ENCODE peak calls at places on chromosomes 5 and 9, in six cellular contexts. One of them, this sample, is unnamed.

GRCh38 chr5:83364322-83365299 is 106.9 kb upstream of the VCAN start:
- DNase-seq in activated naive CD8-positive, alpha-beta T cell treated with anti-CD3 and anti-CD28 coated beads, Interleukin-2, amount 50 U/mL, for 24 hours: no peak
- DNase-seq in T follicular helper cell: no peak
- DNase-seq in prostate gland: no peak
- DNase-seq in GM12891: peak
- DNase-seq in A549: no peak
- DNase-seq in this sample: no peak

GRCh38 chr5:145925803-145926202 is 10.6 kb upstream of the SH3RF2 start:
- DNase-seq in T follicular helper cell: no peak
- DNase-seq in activated naive CD8-positive, alpha-beta T cell treated with anti-CD3 and anti-CD28 coated beads, Interleukin-2, amount 50 U/mL, for 24 hours: no peak
- DNase-seq in prostate gland: peak
- DNase-seq in GM12891: no peak
- DNase-seq in A549: no peak
- DNase-seq in this sample: no peak

GRCh38 chr5:134101686-134102439 is 12.6 kb upstream of the TCF7 start:
- DNase-seq in activated naive CD8-positive, alpha-beta T cell treated with anti-CD3 and anti-CD28 coated beads, Interleukin-2, amount 50 U/mL, for 24 hours: peak
- DNase-seq in prostate gland: no peak
- DNase-seq in A549: peak
- DNase-seq in T follicular helper cell: peak
- DNase-seq in GM12891: peak
- DNase-seq in this sample: no peak

GRCh38 chr9:129759804-129760502 is 7.1 kb upstream of the PTGES start:
- DNase-seq in A549: no peak
- DNase-seq in GM12891: no peak
- DNase-seq in prostate gland: no peak
- DNase-seq in activated naive CD8-positive, alpha-beta T cell treated with anti-CD3 and anti-CD28 coated beads, Interleukin-2, amount 50 U/mL, for 24 hours: no peak
- DNase-seq in T follicular helper cell: no peak
- DNase-seq in this sample: peak

GRCh38 chr9:120892748-120893584 is 16.0 kb upstream of the PHF19 start:
- DNase-seq in activated naive CD8-positive, alpha-beta T cell treated with anti-CD3 and anti-CD28 coated beads, Interleukin-2, amount 50 U/mL, for 24 hours: peak
- DNase-seq in A549: no peak
- DNase-seq in prostate gland: no peak
- DNase-seq in GM12891: no peak
- DNase-seq in T follicular helper cell: peak
- DNase-seq in this sample: no peak

GRCh38 chr5:123518111-123518510 is 6.1 kb downstream of the CSNK1G3 start:
- DNase-seq in T follicular helper cell: no peak
- DNase-seq in activated naive CD8-positive, alpha-beta T cell treated with anti-CD3 and anti-CD28 coated beads, Interleukin-2, amount 50 U/mL, for 24 hours: no peak
- DNase-seq in prostate gland: no peak
- DNase-seq in A549: no peak
- DNase-seq in GM12891: no peak
- DNase-seq in this sample: no peak

GRCh38 chr9:114410910-114411309 is 23.1 kb upstream of the AKNA start:
- DNase-seq in A549: no peak
- DNase-seq in GM12891: no peak
- DNase-seq in prostate gland: no peak
- DNase-seq in T follicular helper cell: no peak
- DNase-seq in activated naive CD8-positive, alpha-beta T cell treated with anti-CD3 and anti-CD28 coated beads, Interleukin-2, amount 50 U/mL, for 24 hours: no peak
- DNase-seq in this sample: no peak

GRCh38 chr5:124630767-124631704 is 115.4 kb downstream of the ZNF608 start:
- DNase-seq in T follicular helper cell: no peak
- DNase-seq in activated naive CD8-positive, alpha-beta T cell treated with anti-CD3 and anti-CD28 coated beads, Interleukin-2, amount 50 U/mL, for 24 hours: no peak
- DNase-seq in A549: no peak
- DNase-seq in GM12891: no peak
- DNase-seq in prostate gland: no peak
- DNase-seq in this sample: no peak

GRCh38 chr9:4328723-4329122 is 28.9 kb upstream of the GLIS3 start:
- DNase-seq in T follicular helper cell: no peak
- DNase-seq in GM12891: no peak
- DNase-seq in prostate gland: no peak
- DNase-seq in A549: no peak
- DNase-seq in activated naive CD8-positive, alpha-beta T cell treated with anti-CD3 and anti-CD28 coated beads, Interleukin-2, amount 50 U/mL, for 24 hours: no peak
- DNase-seq in this sample: no peak

GRCh38 chr9:104572612-104573011 is 3.6 kb downstream of the OR13C8 start:
- DNase-seq in prostate gland: no peak
- DNase-seq in GM12891: no peak
- DNase-seq in activated naive CD8-positive, alpha-beta T cell treated with anti-CD3 and anti-CD28 coated beads, Interleukin-2, amount 50 U/mL, for 24 hours: no peak
- DNase-seq in A549: no peak
- DNase-seq in T follicular helper cell: no peak
- DNase-seq in this sample: no peak